ENCODE peak calls at places on chromosomes 3 and 15, in six cellular contexts. V is CD8-positive, alpha-beta T cell; O is right atrium auricular region; S is kidney; M is OCI-LY7; E is fibroblast of mammary gland. G is an unnamed sample.

GRCh38 chr3:46496745-46497555 is 826 bp upstream of the RTP3 start:
- DNase-seq in O (no peak), V (peak), E (no peak), S (no peak), M (peak), G (no peak)

GRCh38 chr3:66405701-66406091 is 95.1 kb downstream of the LRIG1 start:
- DNase-seq in O (no peak), M (no peak), V (no peak), S (no peak), E (peak), G (no peak)

GRCh38 chr3:31878231-31878838 is 102.7 kb downstream of the OSBPL10 start:
- DNase-seq in S (no peak), M (no peak), O (no peak), E (peak), V (no peak), G (no peak)

GRCh38 chr3:56291953-56292352 is 176.3 kb downstream of the ERC2 start:
- DNase-seq in O (no peak), M (no peak), V (no peak), E (no peak), S (no peak), G (no peak)

GRCh38 chr15:68524753-68525584 is 53.8 kb upstream of the CORO2B start:
- DNase-seq in S (no peak), M (no peak), O (no peak), E (peak), V (no peak), G (no peak)

GRCh38 chr15:51849866-51850265 is 20.4 kb downstream of the TMOD3 start:
- DNase-seq in E (no peak), V (no peak), M (no peak), O (no peak), S (no peak), G (no peak)

GRCh38 chr15:82963356-82964341 is 11.1 kb upstream of the HOMER2 start:
- DNase-seq in E (peak), O (no peak), S (no peak), M (no peak), V (no peak), G (no peak)

GRCh38 chr3:28317438-28318022 is 31.0 kb upstream of the ZCWPW2 start:
- DNase-seq in E (peak), M (peak), S (no peak), V (peak), O (no peak), G (no peak)

GRCh38 chr3:7917443-7918151 is 584.0 kb upstream of the LMCD1 start:
- DNase-seq in V (no peak), E (no peak), S (no peak), M (no peak), O (no peak), G (no peak)

GRCh38 chr3:16839271-16840110 is 45.3 kb upstream of the PLCL2 start:
- DNase-seq in M (no peak), V (no peak), O (no peak), E (no peak), S (no peak), G (no peak)

GRCh38 chr3:66365023-66365581 is 135.7 kb downstream of the LRIG1 start:
- DNase-seq in M (no peak), O (no peak), S (no peak), E (no peak), V (no peak), G (no peak)

GRCh38 chr3:94269763-94270162 is 206.9 kb downstream of the NSUN3 start:
- DNase-seq in O (no peak), V (no peak), M (no peak), E (no peak), S (no peak), G (no peak)

GRCh38 chr3:189655617-189656016 is 24.4 kb downstream of the TP63 start:
- DNase-seq in S (no peak), V (no peak), O (no peak), M (no peak), E (no peak), G (no peak)

GRCh38 chr3:194740859-194741486 is 55.3 kb downstream of the FAM43A start:
- DNase-seq in E (peak), S (no peak), M (no peak), V (no peak), O (no peak), G (peak)

GRCh38 chr15:72588096-72588495 is 66.4 kb upstream of the GOLGA6B start:
- DNase-seq in S (no peak), M (no peak), O (no peak), E (no peak), V (no peak), G (no peak)

GRCh38 chr15:72590427-72590826 is 64.1 kb upstream of the GOLGA6B start:
- DNase-seq in M (no peak), E (no peak), V (no peak), S (no peak), O (no peak), G (no peak)

GRCh38 chr15:72585025-72585424 is 69.5 kb upstream of the GOLGA6B start:
- DNase-seq in O (no peak), E (no peak), V (no peak), M (no peak), S (no peak), G (no peak)

GRCh38 chr15:72584006-72584405 is 70.5 kb upstream of the GOLGA6B start:
- DNase-seq in O (no peak), S (no peak), V (no peak), E (no peak), M (no peak), G (no peak)

GRCh38 chr15:72585659-72586058 is 68.8 kb upstream of the GOLGA6B start:
- DNase-seq in M (no peak), S (no peak), O (no peak), E (peak), V (no peak), G (no peak)
- TF ChIP-seq CTCF in M (peak), S (no peak), O (no peak), E (peak), V (no peak), G (no peak)

GRCh38 chr3:10703875-10704274 is 112.2 kb upstream of the SLC6A11 start:
- DNase-seq in V (no peak), E (peak), M (peak), O (no peak), S (no peak), G (no peak)
- TF ChIP-seq CTCF in V (no peak), E (peak), M (peak), O (no peak), S (no peak), G (no peak)

GRCh38 chr3:108879915-108880314 is 57.3 kb downstream of the TRAT1 start:
- DNase-seq in O (no peak), V (no peak), E (no peak), S (no peak), M (no peak), G (no peak)
- TF ChIP-seq CTCF in O (no peak), V (no peak), E (no peak), S (no peak), M (no peak), G (no peak)

GRCh38 chr3:38254872-38255271 is 10.7 kb upstream of the SLC22A13 start:
- DNase-seq in V (no peak), E (no peak), M (no peak), S (no peak), O (no peak), G (no peak)

GRCh38 chr3:38247366-38248035 is 18.1 kb upstream of the SLC22A13 start:
- DNase-seq in M (no peak), O (no peak), V (no peak), E (peak), S (no peak), G (no peak)

GRCh38 chr3:38250198-38250597 is 15.4 kb upstream of the SLC22A13 start:
- DNase-seq in V (no peak), S (no peak), O (no peak), M (no peak), E (no peak), G (no peak)

GRCh38 chr3:38253704-38254103 is 11.9 kb upstream of the SLC22A13 start:
- DNase-seq in S (no peak), V (no peak), O (no peak), E (no peak), M (no peak), G (no peak)

DNA sequence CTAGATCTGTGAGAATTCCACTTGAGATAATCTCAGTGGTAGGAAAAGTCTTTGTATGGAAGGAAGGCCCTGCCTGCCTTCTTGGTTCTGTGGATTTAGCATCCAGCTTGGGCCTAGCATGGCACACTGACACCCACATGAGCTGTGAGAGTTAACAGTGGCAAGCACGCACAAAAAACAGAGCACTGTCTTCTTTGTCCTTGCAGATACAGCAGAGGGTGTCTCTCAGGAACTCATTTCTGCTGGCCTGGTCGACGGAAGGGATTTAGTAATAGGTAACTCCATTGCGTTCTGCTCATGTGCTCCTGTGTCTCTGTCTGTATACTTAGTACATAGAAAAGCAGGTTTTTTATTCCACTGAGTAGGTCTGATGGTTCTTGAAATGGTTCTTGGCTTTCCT is 14.4 kb upstream of the SLC22A13 start:
- DNase-seq in M (no peak), E (no peak), S (no peak), O (no peak), V (no peak), G (no peak)
- TF ChIP-seq CTCF in M (no peak), E (no peak), S (no peak), O (no peak), V (no peak), G (no peak)

GRCh38 chr15:41955807-41956525 is 16.4 kb downstream of the EHD4 start:
- DNase-seq in M (no peak), V (no peak), S (no peak), O (peak), E (no peak), G (no peak)
- TF ChIP-seq CTCF in M (no peak), V (no peak), S (peak), O (no peak), E (no peak), G (no peak)

GRCh38 chr15:92936138-92936537 is 36.0 kb downstream of the CHD2 start:
- DNase-seq in S (no peak), E (no peak), O (no peak), M (no peak), V (no peak), G (no peak)

GRCh38 chr15:92936693-92937092 is 36.6 kb downstream of the CHD2 start:
- DNase-seq in O (no peak), V (no peak), S (no peak), M (no peak), E (no peak), G (no peak)

GRCh38 chr15:92941668-92942067 is 41.5 kb downstream of the CHD2 start:
- DNase-seq in M (no peak), V (no peak), S (no peak), E (no peak), O (no peak), G (no peak)

GRCh38 chr15:92937880-92938279 is 37.8 kb downstream of the CHD2 start:
- DNase-seq in O (no peak), E (no peak), S (no peak), V (no peak), M (no peak), G (no peak)

GRCh38 chr15:92938387-92938786 is 38.3 kb downstream of the CHD2 start:
- DNase-seq in V (no peak), E (no peak), O (no peak), S (no peak), M (no peak), G (no peak)
- TF ChIP-seq CTCF in V (peak), E (peak), O (no peak), S (no peak), M (peak), G (no peak)

G was measured in left lung.